ENCODE peak calls at places on chromosomes 11 and 22, in nine cellular contexts. F, I, J, S, H, Y, P, V and X are unnamed samples.

GRCh38 chr11:119764108-119764874 is 35.3 kb upstream of the NECTIN1 start:
- DNase-seq in H (peak; percentile 66), Y (peak; percentile 79), S (no peak), V (no peak), J (no peak), F (no peak), I (no peak), P (peak; percentile 89), X (no peak)

GRCh38 chr22:25112538-25113253 is 87.0 kb upstream of the CRYBB3 start:
- DNase-seq in P (no peak), V (no peak), Y (no peak), F (no peak), I (no peak), J (no peak), S (no peak), H (no peak), X (no peak)

GRCh38 chr11:65571940-65572339 is 398 bp upstream of the FAM89B start:
- DNase-seq in I (peak; percentile 59), J (no peak), P (no peak), Y (no peak), V (no peak), F (no peak), S (peak; percentile 51), H (peak; percentile 52), X (no peak)

GRCh38 chr22:39175127-39176066 is 22.9 kb upstream of the CBX7 start:
- DNase-seq in V (no peak), Y (no peak), S (no peak), H (no peak), J (no peak), F (no peak), I (no peak), P (peak; percentile 86), X (no peak)

GRCh38 chr22:37010976-37011375 is 8.3 kb downstream of the TST start:
- DNase-seq in H (no peak), Y (no peak), J (no peak), V (no peak), I (no peak), F (no peak), S (no peak), P (peak; percentile 64), X (no peak)

GRCh38 chr11:108902027-108902469 is 237.2 kb downstream of the DDX10 start:
- DNase-seq in P (no peak), V (no peak), I (no peak), F (no peak), J (no peak), H (no peak), S (no peak), Y (no peak), X (no peak)

GRCh38 chr11:77784572-77784971 is 36.0 kb downstream of the RSF1 start:
- DNase-seq in V (no peak), I (no peak), F (no peak), Y (no peak), H (no peak), P (no peak), J (no peak), S (no peak), X (no peak)

GRCh38 chr22:28341001-28341400 is 338.6 kb downstream of the TTC28 start:
- DNase-seq in Y (peak; percentile 67), P (no peak), I (no peak), S (no peak), V (no peak), F (no peak), H (no peak), J (no peak), X (no peak)

GRCh38 chr11:99739464-99740089 is 718.8 kb downstream of the CNTN5 start:
- DNase-seq in H (no peak), V (no peak), P (no peak), Y (peak; percentile 15), I (peak; percentile 86), S (no peak), J (peak; percentile 56), F (no peak), X (no peak)

GRCh38 chr11:34044664-34045485 is 6.7 kb upstream of the CAPRIN1 start:
- DNase-seq in H (no peak), J (no peak), S (no peak), Y (peak; percentile 93), P (no peak), V (peak; percentile 79), F (no peak), I (no peak), X (no peak)

GRCh38 chr11:15275141-15275540 is 160.4 kb downstream of the INSC start:
- DNase-seq in P (no peak), I (peak; percentile 0), F (no peak), Y (no peak), J (no peak), S (no peak), H (no peak), V (no peak), X (no peak)

GRCh38 chr11:11708256-11708655 is 86.5 kb upstream of the GALNT18 start:
- DNase-seq in S (no peak), P (no peak), F (no peak), Y (no peak), H (no peak), I (peak; percentile 71), J (no peak), V (no peak), X (no peak)

GRCh38 chr22:29154364-29155048 is 51.2 kb upstream of the EMID1 start:
- DNase-seq in P (peak; percentile 89), J (peak; percentile 75), H (peak; percentile 71), I (peak; percentile 83), F (peak; percentile 92), S (peak; percentile 44), V (peak; percentile 94), Y (peak; percentile 55), X (peak; percentile 62)

GRCh38 chr11:35911013-35911412 is 32.8 kb upstream of the LDLRAD3 start:
- DNase-seq in Y (no peak), J (no peak), V (no peak), P (no peak), S (no peak), I (no peak), F (no peak), H (no peak), X (no peak)

GRCh38 chr11:115476463-115477286 is 27.5 kb downstream of the CADM1 start:
- DNase-seq in P (no peak), Y (no peak), H (no peak), F (no peak), S (no peak), J (no peak), V (no peak), I (no peak), X (no peak)

DNA sequence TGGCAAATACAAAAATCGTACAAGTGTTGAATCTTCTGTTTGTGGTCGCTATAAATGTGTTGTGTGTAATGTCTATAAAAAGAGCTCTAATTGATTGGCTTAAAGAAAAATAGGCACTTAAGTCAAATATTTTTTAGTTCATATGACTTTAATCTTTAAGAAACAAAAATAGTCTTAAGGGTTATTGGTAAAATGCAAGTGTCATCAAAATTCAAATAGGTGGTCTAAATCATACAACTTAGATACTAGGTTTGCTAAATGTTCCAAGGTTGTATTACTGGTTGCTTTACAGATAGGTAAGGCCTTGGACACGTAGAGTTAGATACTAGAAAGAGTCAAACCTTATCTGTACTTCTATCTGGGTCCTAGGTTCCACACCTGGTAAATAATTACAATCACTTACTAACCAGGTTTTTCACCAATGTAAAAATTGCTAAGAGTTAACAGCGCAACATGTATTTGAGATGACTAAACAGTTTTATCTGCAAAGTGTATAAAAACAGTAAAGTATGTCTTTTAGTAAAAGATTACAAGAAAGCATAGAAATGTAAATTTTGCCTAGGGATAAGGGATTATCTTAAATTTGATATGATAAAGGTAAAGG is 91.1 kb upstream of the GNAZ start:
- DNase-seq in J (no peak), V (no peak), I (no peak), Y (no peak), S (no peak), P (no peak), F (no peak), H (no peak), X (no peak)
- H3K9me3 ChIP-seq in J (peaks cover 7% of the 10 kb centered on the region), V (no peaks in the 10 kb centered on the region), I (peaks cover 19% of the 10 kb centered on the region), Y (no peaks in the 10 kb centered on the region), S (no peaks in the 10 kb centered on the region), P (peaks cover 12% of the 10 kb centered on the region), F (peaks cover 3% of the 10 kb centered on the region), H (no peaks in the 10 kb centered on the region), X (no peaks in the 10 kb centered on the region)

GRCh38 chr11:8671242-8671641 is 11.2 kb downstream of the TRIM66 start:
- DNase-seq in F (no peak), H (no peak), P (no peak), Y (peak; percentile 96), V (no peak), S (no peak), I (no peak), J (peak; percentile 87), X (no peak)
- H3K9me3 ChIP-seq in F (no peaks in the 10 kb centered on the region), H (no peaks in the 10 kb centered on the region), P (no peaks in the 10 kb centered on the region), Y (no peaks in the 10 kb centered on the region), V (no peaks in the 10 kb centered on the region), S (no peaks in the 10 kb centered on the region), I (no peaks in the 10 kb centered on the region), J (no peaks in the 10 kb centered on the region), X (no peaks in the 10 kb centered on the region)

DNA sequence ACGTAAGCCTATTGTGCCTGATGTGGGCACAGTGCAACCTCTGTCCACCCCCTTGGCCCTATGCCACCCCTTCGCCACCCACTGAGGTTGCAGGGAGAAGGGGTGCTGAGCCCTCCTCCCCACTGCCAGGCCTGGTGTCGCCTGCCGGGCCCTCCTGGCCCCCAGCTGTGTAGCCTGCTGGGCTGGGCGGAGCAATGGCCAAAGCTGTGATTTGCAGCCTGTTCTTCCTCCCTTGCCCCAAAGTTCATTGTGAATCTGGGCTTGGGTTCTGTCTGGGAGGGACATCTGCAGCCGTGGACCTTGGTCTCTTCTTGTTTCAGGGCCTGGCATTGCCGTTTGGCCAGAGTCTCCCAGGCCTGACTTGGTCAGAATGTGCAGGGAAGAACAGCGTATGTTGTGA is 121.9 kb downstream of the PKNOX2 start:
- DNase-seq in Y (no peak), V (no peak), S (no peak), F (no peak), I (no peak), J (no peak), H (no peak), P (peak; percentile 65), X (no peak)
- H3K9me3 ChIP-seq in Y (no peaks in the 10 kb centered on the region), V (no peaks in the 10 kb centered on the region), S (no peaks in the 10 kb centered on the region), F (no peaks in the 10 kb centered on the region), I (no peaks in the 10 kb centered on the region), J (no peaks in the 10 kb centered on the region), H (no peaks in the 10 kb centered on the region), P (no peaks in the 10 kb centered on the region), X (no peaks in the 10 kb centered on the region)

GRCh38 chr22:47294222-47294532 is 531.7 kb downstream of the TBC1D22A start:
- DNase-seq in H (peak; percentile 6), S (no peak), J (no peak), I (no peak), F (peak; percentile 39), Y (peak; percentile 69), V (no peak), P (no peak), X (no peak)

GRCh38 chr22:47290706-47291430 is 528.4 kb downstream of the TBC1D22A start:
- DNase-seq in I (no peak), J (no peak), V (peak; percentile 53), H (peak; percentile 4), S (no peak), Y (no peak), F (no peak), P (no peak), X (no peak)

GRCh38 chr22:47293368-47294221 is 531.1 kb downstream of the TBC1D22A start:
- DNase-seq in Y (no peak), F (peak; percentile 30), S (no peak), P (no peak), V (no peak), I (no peak), H (peak; percentile 5), J (no peak), X (no peak)

GRCh38 chr22:47292546-47293320 is 530.3 kb downstream of the TBC1D22A start:
- DNase-seq in Y (no peak), V (no peak), H (peak; percentile 4), I (no peak), J (no peak), F (no peak), S (no peak), P (no peak), X (no peak)

GRCh38 chr22:47291565-47292495 is 529.4 kb downstream of the TBC1D22A start:
- DNase-seq in H (peak; percentile 4), S (no peak), V (peak; percentile 45), Y (no peak), J (no peak), P (no peak), F (no peak), I (no peak), X (no peak)
- H3K9me3 ChIP-seq in H (no peaks in the 10 kb centered on the region), S (no peaks in the 10 kb centered on the region), V (no peaks in the 10 kb centered on the region), Y (no peaks in the 10 kb centered on the region), J (peaks cover 80% of the 10 kb centered on the region), P (no peaks in the 10 kb centered on the region), F (no peaks in the 10 kb centered on the region), I (no peaks in the 10 kb centered on the region), X (no peaks in the 10 kb centered on the region)